ENCODE peak calls at places on chromosomes 4 and X, in ten cellular contexts. K is dorsolateral prefrontal cortex, A is body of pancreas, Z is keratinocyte, C is mammary epithelial cell, H is right atrium auricular region, B is fibroblast of lung, U is cardiac muscle cell, T is astrocyte, M is AG04450. W is an unnamed sample.

GRCh38 chr4:37066149-37066548 is 178.4 kb upstream of the NWD2 start:
- DNase-seq in K (no peak), A (peak; percentile 63), Z (no peak), C (no peak), H (no peak), B (no peak), U (no peak), T (no peak), M (no peak), W (no peak)

GRCh38 chr4:174217273-174218126 is 66.0 kb downstream of the FBXO8 start:
- DNase-seq in K (no peak), A (peak; percentile 33), Z (no peak), C (peak; percentile 17), H (no peak), B (peak; percentile 52), U (peak; percentile 44), T (peak; percentile 57), M (no peak), W (no peak)

GRCh38 chrX:320126-320783 is 1.7 kb upstream of the GTPBP6 start:
- DNase-seq in K (peak; percentile 30), A (peak; percentile 47), Z (no peak), C (peak; percentile 17), H (no peak), B (peak; percentile 28), U (no peak), T (no peak), M (no peak), W (no peak)

GRCh38 chr4:82458729-82459128 is 28.3 kb downstream of the ENOPH1 start:
- DNase-seq in K (no peak), A (no peak), Z (no peak), C (no peak), H (no peak), B (no peak), U (peak; percentile 22), T (no peak), M (no peak), W (no peak)

GRCh38 chrX:12770440-12770839 is 20.8 kb upstream of the PRPS2 start:
- DNase-seq in K (no peak), A (no peak), Z (no peak), C (no peak), H (no peak), B (peak; percentile 39), U (peak; percentile 40), T (no peak), M (no peak), W (no peak)

GRCh38 chr4:57233391-57233790 is 123.2 kb upstream of the IGFBP7 start:
- DNase-seq in K (no peak), A (no peak), Z (no peak), C (peak; percentile 37), H (no peak), B (peak; percentile 51), U (no peak), T (peak; percentile 51), M (peak; percentile 1), W (no peak)

GRCh38 chr4:91108751-91109150 is 981.6 kb downstream of the CCSER1 start:
- DNase-seq in K (no peak), A (no peak), Z (no peak), C (no peak), H (no peak), B (no peak), U (no peak), T (no peak), M (no peak), W (no peak)

GRCh38 chr4:26152051-26152450 is 168.8 kb upstream of the RBPJ start:
- DNase-seq in K (no peak), A (no peak), Z (no peak), C (no peak), H (no peak), B (no peak), U (no peak), T (no peak), M (no peak), W (no peak)

GRCh38 chrX:22237479-22237878 is 35.2 kb upstream of the CBLL2 start:
- DNase-seq in K (no peak), A (no peak), Z (no peak), C (no peak), H (no peak), B (no peak), U (no peak), T (no peak), M (no peak), W (no peak)

GRCh38 chr4:147941373-147941772 is 209.5 kb downstream of the ARHGAP10 start:
- DNase-seq in K (no peak), A (no peak), Z (no peak), C (no peak), H (no peak), B (no peak), U (no peak), T (no peak), M (no peak), W (no peak)

GRCh38 chr4:147943159-147943638 is 211.3 kb downstream of the ARHGAP10 start:
- DNase-seq in K (no peak), A (no peak), Z (no peak), C (no peak), H (no peak), B (no peak), U (no peak), T (no peak), M (no peak), W (no peak)

GRCh38 chr4:147944264-147944663 is 212.4 kb downstream of the ARHGAP10 start:
- DNase-seq in K (no peak), A (no peak), Z (no peak), C (no peak), H (no peak), B (no peak), U (no peak), T (no peak), M (no peak), W (no peak)

GRCh38 chr4:147944670-147945260 is 212.9 kb downstream of the ARHGAP10 start:
- DNase-seq in K (no peak), A (no peak), Z (no peak), C (no peak), H (no peak), B (no peak), U (no peak), T (no peak), M (no peak), W (no peak)

GRCh38 chr4:147942729-147943128 is 210.8 kb downstream of the ARHGAP10 start:
- DNase-seq in K (no peak), A (no peak), Z (no peak), C (no peak), H (no peak), B (peak; percentile 21), U (no peak), T (no peak), M (no peak), W (no peak)
- H3K27ac ChIP-seq in K (no peak overlapping the region), A (no peak overlapping the region), Z (no peak overlapping the region), C (no peak overlapping the region), H (peak overlapping the region; percentile 8), B (no peak overlapping the region), U (no peak overlapping the region), T (no peak overlapping the region), M (no peak overlapping the region), W (no peak overlapping the region)

DNA sequence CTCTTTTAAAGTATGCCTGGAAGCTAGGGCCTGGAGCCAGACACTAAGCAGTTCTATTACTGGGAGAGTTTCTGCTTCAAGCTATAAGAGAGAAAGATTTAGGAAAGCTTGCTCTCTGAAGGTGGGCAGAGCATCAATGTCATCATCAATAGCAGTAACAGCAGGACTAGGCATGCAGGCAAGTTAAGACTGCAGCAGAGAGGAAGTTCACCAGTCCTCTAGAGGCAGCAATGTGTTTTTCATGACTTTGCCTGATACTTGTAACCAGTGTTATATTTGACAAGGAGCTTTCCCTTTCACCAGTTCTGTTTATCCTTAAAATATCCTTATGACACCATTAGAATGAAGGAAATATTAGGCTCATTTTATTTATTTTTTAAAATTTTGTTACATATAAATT is 237.9 kb downstream of the KCTD8 start:
- DNase-seq in K (no peak), A (no peak), Z (no peak), C (no peak), H (no peak), B (no peak), U (no peak), T (no peak), M (no peak), W (no peak)
- H3K27me3 ChIP-seq in K (no peaks in the 10 kb centered on the region), A (no peaks in the 10 kb centered on the region), Z (no peaks in the 10 kb centered on the region), C (no peaks in the 10 kb centered on the region), H (no peaks in the 10 kb centered on the region), B (no peaks in the 10 kb centered on the region), U (no peaks in the 10 kb centered on the region), T (no peaks in the 10 kb centered on the region), M (no peaks in the 10 kb centered on the region), W (no peaks in the 10 kb centered on the region)

GRCh38 chr4:90025248-90025647 is 101.9 kb upstream of the CCSER1 start:
- DNase-seq in K (no peak), A (no peak), Z (no peak), C (peak; percentile 9), H (no peak), B (peak; percentile 10), U (peak; percentile 17), T (no peak), M (no peak), W (no peak)
- TF ChIP-seq CTCF in K (peak; percentile 27), A (no peak), Z (no peak), C (peak; percentile 47), H (no peak), B (peak; percentile 37), U (peak; percentile 19), T (peak; percentile 28), M (peak; percentile 29), W (no peak)

GRCh38 chr4:153467154-153467896 is 1.2 kb downstream of the TMEM131L start:
- DNase-seq in K (no peak), A (peak; percentile 92), Z (no peak), C (peak; percentile 64), H (no peak), B (no peak), U (peak; percentile 34), T (no peak), M (no peak), W (no peak)

GRCh38 chr4:153465145-153465544 is 1.0 kb upstream of the TMEM131L start:
- DNase-seq in K (no peak), A (no peak), Z (no peak), C (no peak), H (no peak), B (peak; percentile 31), U (no peak), T (no peak), M (no peak), W (no peak)

GRCh38 chr4:153465583-153465921 is 608 bp upstream of the TMEM131L start:
- DNase-seq in K (peak; percentile 43), A (peak; percentile 65), Z (no peak), C (peak; percentile 51), H (peak; percentile 72), B (peak; percentile 74), U (peak; percentile 52), T (no peak), M (no peak), W (peak; percentile 16)

GRCh38 chr4:153466637-153467153 is 535 bp downstream of the TMEM131L start:
- DNase-seq in K (no peak), A (no peak), Z (no peak), C (no peak), H (no peak), B (no peak), U (peak; percentile 57), T (no peak), M (no peak), W (no peak)

DNA sequence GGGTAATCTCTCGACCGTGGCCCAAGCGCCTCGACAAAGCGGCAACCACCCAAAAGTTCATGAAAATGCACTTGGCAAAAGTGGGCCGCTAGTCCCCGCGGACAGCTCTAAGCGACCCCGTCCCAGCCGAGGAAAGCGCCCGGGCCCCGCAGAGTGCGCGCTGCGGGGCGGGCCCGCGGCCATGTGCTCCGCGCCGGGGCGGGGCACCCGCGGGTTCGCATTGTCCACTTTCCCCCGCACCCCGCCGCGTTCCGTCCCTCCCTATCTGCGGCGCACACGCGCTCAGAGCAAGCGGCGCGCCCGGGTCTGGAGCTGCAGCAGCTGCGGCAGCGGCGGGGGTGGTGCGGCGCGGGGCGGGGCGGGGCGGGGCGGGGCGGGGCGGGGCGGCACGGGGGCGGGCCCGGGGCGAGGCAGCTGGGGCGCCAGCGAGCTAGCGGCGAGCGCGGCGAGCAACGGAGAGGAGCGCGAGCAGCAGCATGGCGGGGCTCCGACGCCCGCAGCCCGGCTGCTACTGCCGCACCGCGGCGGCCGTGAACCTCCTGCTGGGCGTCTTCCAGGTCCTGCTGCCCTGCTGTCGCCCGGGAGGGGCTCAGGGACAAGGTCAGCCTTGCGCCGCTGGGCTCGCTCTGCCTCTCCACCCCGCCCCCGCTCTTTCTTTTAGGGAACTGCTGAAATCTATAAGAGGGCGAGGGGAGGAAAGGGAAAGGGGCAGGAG is at the start of gene TMEM131L:
- DNase-seq in K (peak; percentile 52), A (peak; percentile 75), Z (no peak), C (peak; percentile 64), H (no peak), B (peak; percentile 64), U (peak; percentile 88), T (no peak), M (no peak), W (peak; percentile 60)
- H3K27ac ChIP-seq in K (peak within 1 kb of the TSS; percentile 28), A (peak within 1 kb of the TSS; percentile 90), Z (peak within 1 kb of the TSS; percentile 68), C (peak within 1 kb of the TSS; percentile 50), H (peak within 1 kb of the TSS; percentile 79), B (peak within 1 kb of the TSS; percentile 43), U (no peak within 1 kb of the TSS), T (peak within 1 kb of the TSS; percentile 40), M (no peak within 1 kb of the TSS), W (peak within 1 kb of the TSS; percentile 87)